ENCODE peak calls at places on chromosomes 13 and 19, in ten cellular contexts. One of them, this sample, is unnamed.

GRCh38 chr13:63517376-63517775 is 2101.7 kb upstream of the PCDH20 start:
- DNase-seq in NCI-H1694: no peak
- DNase-seq in endodermal cell: no peak
- DNase-seq in NCI-H1105: no peak
- DNase-seq in uterus: no peak
- DNase-seq in HTR-8/SVneo: no peak
- DNase-seq in T-cell: no peak
- DNase-seq in right lobe of liver: no peak
- DNase-seq in stimulated activated CD4-positive, alpha-beta T cell treated with anti-CD3 and anti-CD28 coated beads, Interleukin-4, amount 100 ng/mL, for 24 hours: no peak
- DNase-seq in sigmoid colon: no peak
- DNase-seq in this sample: no peak

GRCh38 chr19:54674021-54674617 is 11.3 kb downstream of the LILRB4 start:
- DNase-seq in HTR-8/SVneo: peak; percentile 30
- DNase-seq in T-cell: no peak
- DNase-seq in NCI-H1105: peak; percentile 56
- DNase-seq in sigmoid colon: no peak
- DNase-seq in uterus: no peak
- DNase-seq in NCI-H1694: peak; percentile 33
- DNase-seq in right lobe of liver: no peak
- DNase-seq in endodermal cell: no peak
- DNase-seq in stimulated activated CD4-positive, alpha-beta T cell treated with anti-CD3 and anti-CD28 coated beads, Interleukin-4, amount 100 ng/mL, for 24 hours: no peak
- DNase-seq in this sample: no peak

GRCh38 chr13:74770361-74770760 is 636.2 kb upstream of the KLF12 start:
- DNase-seq in T-cell: no peak
- DNase-seq in endodermal cell: no peak
- DNase-seq in NCI-H1694: no peak
- DNase-seq in right lobe of liver: no peak
- DNase-seq in stimulated activated CD4-positive, alpha-beta T cell treated with anti-CD3 and anti-CD28 coated beads, Interleukin-4, amount 100 ng/mL, for 24 hours: no peak
- DNase-seq in NCI-H1105: no peak
- DNase-seq in uterus: no peak
- DNase-seq in sigmoid colon: no peak
- DNase-seq in HTR-8/SVneo: peak; percentile 4
- DNase-seq in this sample: no peak

GRCh38 chr13:103531278-103531677 is 465.1 kb upstream of the SLC10A2 start:
- DNase-seq in sigmoid colon: no peak
- DNase-seq in T-cell: no peak
- DNase-seq in HTR-8/SVneo: no peak
- DNase-seq in NCI-H1694: no peak
- DNase-seq in NCI-H1105: no peak
- DNase-seq in right lobe of liver: no peak
- DNase-seq in stimulated activated CD4-positive, alpha-beta T cell treated with anti-CD3 and anti-CD28 coated beads, Interleukin-4, amount 100 ng/mL, for 24 hours: no peak
- DNase-seq in uterus: no peak
- DNase-seq in endodermal cell: no peak
- DNase-seq in this sample: no peak

GRCh38 chr13:44398606-44399005 is 25.0 kb downstream of the SERP2 start:
- DNase-seq in stimulated activated CD4-positive, alpha-beta T cell treated with anti-CD3 and anti-CD28 coated beads, Interleukin-4, amount 100 ng/mL, for 24 hours: no peak
- DNase-seq in NCI-H1694: no peak
- DNase-seq in T-cell: no peak
- DNase-seq in uterus: no peak
- DNase-seq in NCI-H1105: no peak
- DNase-seq in HTR-8/SVneo: no peak
- DNase-seq in endodermal cell: no peak
- DNase-seq in sigmoid colon: peak; percentile 39
- DNase-seq in right lobe of liver: no peak
- DNase-seq in this sample: no peak

GRCh38 chr13:50884270-50884669 is 25.3 kb upstream of the RNASEH2B start:
- DNase-seq in NCI-H1694: no peak
- DNase-seq in right lobe of liver: no peak
- DNase-seq in endodermal cell: no peak
- DNase-seq in uterus: no peak
- DNase-seq in HTR-8/SVneo: no peak
- DNase-seq in sigmoid colon: no peak
- DNase-seq in T-cell: no peak
- DNase-seq in NCI-H1105: no peak
- DNase-seq in stimulated activated CD4-positive, alpha-beta T cell treated with anti-CD3 and anti-CD28 coated beads, Interleukin-4, amount 100 ng/mL, for 24 hours: no peak
- DNase-seq in this sample: no peak

GRCh38 chr19:7188682-7189629 is 105.3 kb downstream of the INSR start:
- DNase-seq in right lobe of liver: no peak
- DNase-seq in NCI-H1694: no peak
- DNase-seq in uterus: no peak
- DNase-seq in HTR-8/SVneo: no peak
- DNase-seq in sigmoid colon: no peak
- DNase-seq in stimulated activated CD4-positive, alpha-beta T cell treated with anti-CD3 and anti-CD28 coated beads, Interleukin-4, amount 100 ng/mL, for 24 hours: no peak
- DNase-seq in T-cell: no peak
- DNase-seq in endodermal cell: no peak
- DNase-seq in NCI-H1105: no peak
- DNase-seq in this sample: no peak

GRCh38 chr19:10871711-10872550 is 578 bp downstream of the CARM1 start:
- DNase-seq in right lobe of liver: peak; percentile 73
- DNase-seq in uterus: peak; percentile 66
- DNase-seq in HTR-8/SVneo: no peak
- DNase-seq in endodermal cell: peak; percentile 71
- DNase-seq in NCI-H1105: peak; percentile 24
- DNase-seq in stimulated activated CD4-positive, alpha-beta T cell treated with anti-CD3 and anti-CD28 coated beads, Interleukin-4, amount 100 ng/mL, for 24 hours: peak; percentile 23
- DNase-seq in T-cell: no peak
- DNase-seq in NCI-H1694: no peak
- DNase-seq in sigmoid colon: peak; percentile 83
- DNase-seq in this sample: peak; percentile 53

GRCh38 chr19:49857834-49858590 is 7.1 kb downstream of the PTOV1 start:
- DNase-seq in uterus: peak; percentile 16
- DNase-seq in stimulated activated CD4-positive, alpha-beta T cell treated with anti-CD3 and anti-CD28 coated beads, Interleukin-4, amount 100 ng/mL, for 24 hours: no peak
- DNase-seq in NCI-H1694: no peak
- DNase-seq in sigmoid colon: no peak
- DNase-seq in T-cell: no peak
- DNase-seq in HTR-8/SVneo: no peak
- DNase-seq in NCI-H1105: no peak
- DNase-seq in right lobe of liver: peak; percentile 52
- DNase-seq in endodermal cell: peak; percentile 64
- DNase-seq in this sample: no peak

GRCh38 chr19:49677232-49677881 is at the start of gene PRMT1:
- DNase-seq in NCI-H1105: no peak
- DNase-seq in HTR-8/SVneo: no peak
- DNase-seq in NCI-H1694: no peak
- DNase-seq in endodermal cell: no peak
- DNase-seq in sigmoid colon: no peak
- DNase-seq in right lobe of liver: no peak
- DNase-seq in T-cell: peak; percentile 43
- DNase-seq in uterus: no peak
- DNase-seq in stimulated activated CD4-positive, alpha-beta T cell treated with anti-CD3 and anti-CD28 coated beads, Interleukin-4, amount 100 ng/mL, for 24 hours: peak; percentile 52
- DNase-seq in this sample: no peak

GRCh38 chr19:13215572-13216380 is 65.6 kb downstream of the IER2 start:
- DNase-seq in endodermal cell: no peak
- DNase-seq in sigmoid colon: no peak
- DNase-seq in uterus: no peak
- DNase-seq in right lobe of liver: no peak
- DNase-seq in stimulated activated CD4-positive, alpha-beta T cell treated with anti-CD3 and anti-CD28 coated beads, Interleukin-4, amount 100 ng/mL, for 24 hours: peak; percentile 27
- DNase-seq in T-cell: no peak
- DNase-seq in NCI-H1694: no peak
- DNase-seq in HTR-8/SVneo: peak; percentile 48
- DNase-seq in NCI-H1105: no peak
- DNase-seq in this sample: no peak

GRCh38 chr13:76029088-76029487 is 393.0 kb downstream of the LMO7 start:
- DNase-seq in stimulated activated CD4-positive, alpha-beta T cell treated with anti-CD3 and anti-CD28 coated beads, Interleukin-4, amount 100 ng/mL, for 24 hours: no peak
- DNase-seq in NCI-H1694: no peak
- DNase-seq in endodermal cell: no peak
- DNase-seq in HTR-8/SVneo: no peak
- DNase-seq in right lobe of liver: no peak
- DNase-seq in T-cell: no peak
- DNase-seq in sigmoid colon: no peak
- DNase-seq in uterus: no peak
- DNase-seq in NCI-H1105: no peak
- DNase-seq in this sample: no peak

GRCh38 chr19:38653028-38653571 is 5.7 kb downstream of the ACTN4 start:
- DNase-seq in NCI-H1105: no peak
- DNase-seq in stimulated activated CD4-positive, alpha-beta T cell treated with anti-CD3 and anti-CD28 coated beads, Interleukin-4, amount 100 ng/mL, for 24 hours: no peak
- DNase-seq in T-cell: no peak
- DNase-seq in endodermal cell: no peak
- DNase-seq in uterus: no peak
- DNase-seq in sigmoid colon: peak; percentile 83
- DNase-seq in NCI-H1694: peak; percentile 74
- DNase-seq in right lobe of liver: peak; percentile 79
- DNase-seq in HTR-8/SVneo: no peak
- DNase-seq in this sample: no peak

GRCh38 chr13:94992277-94992989 is 280.1 kb upstream of the SOX21 start:
- DNase-seq in right lobe of liver: no peak
- DNase-seq in HTR-8/SVneo: no peak
- DNase-seq in sigmoid colon: no peak
- DNase-seq in T-cell: no peak
- DNase-seq in endodermal cell: no peak
- DNase-seq in NCI-H1694: no peak
- DNase-seq in uterus: no peak
- DNase-seq in stimulated activated CD4-positive, alpha-beta T cell treated with anti-CD3 and anti-CD28 coated beads, Interleukin-4, amount 100 ng/mL, for 24 hours: no peak
- DNase-seq in NCI-H1105: no peak
- DNase-seq in this sample: no peak

GRCh38 chr13:74133657-74134201 is 475 bp downstream of the KLF12 start:
- DNase-seq in stimulated activated CD4-positive, alpha-beta T cell treated with anti-CD3 and anti-CD28 coated beads, Interleukin-4, amount 100 ng/mL, for 24 hours: peak; percentile 87
- DNase-seq in NCI-H1105: peak; percentile 67
- DNase-seq in NCI-H1694: peak; percentile 69
- DNase-seq in HTR-8/SVneo: peak; percentile 57
- DNase-seq in sigmoid colon: peak; percentile 95
- DNase-seq in uterus: peak; percentile 85
- DNase-seq in T-cell: peak; percentile 84
- DNase-seq in endodermal cell: peak; percentile 93
- DNase-seq in right lobe of liver: peak; percentile 79
- DNase-seq in this sample: peak; percentile 72

GRCh38 chr19:369876-370275 is 25.3 kb upstream of the MIER2 start:
- DNase-seq in NCI-H1105: no peak
- DNase-seq in endodermal cell: peak; percentile 28
- DNase-seq in sigmoid colon: peak; percentile 38
- DNase-seq in T-cell: no peak
- DNase-seq in NCI-H1694: no peak
- DNase-seq in stimulated activated CD4-positive, alpha-beta T cell treated with anti-CD3 and anti-CD28 coated beads, Interleukin-4, amount 100 ng/mL, for 24 hours: no peak
- DNase-seq in uterus: no peak
- DNase-seq in HTR-8/SVneo: no peak
- DNase-seq in right lobe of liver: no peak
- DNase-seq in this sample: no peak

GRCh38 chr13:42361701-42362100 is 89.7 kb downstream of the AKAP11 start:
- DNase-seq in uterus: no peak
- DNase-seq in T-cell: no peak
- DNase-seq in HTR-8/SVneo: no peak
- DNase-seq in NCI-H1694: no peak
- DNase-seq in stimulated activated CD4-positive, alpha-beta T cell treated with anti-CD3 and anti-CD28 coated beads, Interleukin-4, amount 100 ng/mL, for 24 hours: no peak
- DNase-seq in NCI-H1105: no peak
- DNase-seq in sigmoid colon: no peak
- DNase-seq in right lobe of liver: no peak
- DNase-seq in endodermal cell: no peak
- DNase-seq in this sample: no peak

GRCh38 chr19:1010586-1011510 is 10.1 kb downstream of the TMEM259 start:
- DNase-seq in NCI-H1105: no peak
- DNase-seq in right lobe of liver: no peak
- DNase-seq in HTR-8/SVneo: no peak
- DNase-seq in T-cell: no peak
- DNase-seq in sigmoid colon: no peak
- DNase-seq in stimulated activated CD4-positive, alpha-beta T cell treated with anti-CD3 and anti-CD28 coated beads, Interleukin-4, amount 100 ng/mL, for 24 hours: no peak
- DNase-seq in NCI-H1694: no peak
- DNase-seq in endodermal cell: no peak
- DNase-seq in uterus: no peak
- DNase-seq in this sample: no peak

GRCh38 chr13:43448605-43449004 is 338.2 kb downstream of the ENOX1 start:
- DNase-seq in NCI-H1105: no peak
- DNase-seq in uterus: no peak
- DNase-seq in sigmoid colon: no peak
- DNase-seq in endodermal cell: no peak
- DNase-seq in stimulated activated CD4-positive, alpha-beta T cell treated with anti-CD3 and anti-CD28 coated beads, Interleukin-4, amount 100 ng/mL, for 24 hours: no peak
- DNase-seq in T-cell: no peak
- DNase-seq in HTR-8/SVneo: no peak
- DNase-seq in NCI-H1694: no peak
- DNase-seq in right lobe of liver: no peak
- DNase-seq in this sample: no peak

GRCh38 chr13:110390572-110390971 is 83.5 kb downstream of the COL4A2 start:
- DNase-seq in endodermal cell: no peak
- DNase-seq in T-cell: no peak
- DNase-seq in HTR-8/SVneo: no peak
- DNase-seq in right lobe of liver: no peak
- DNase-seq in sigmoid colon: no peak
- DNase-seq in uterus: no peak
- DNase-seq in NCI-H1105: no peak
- DNase-seq in NCI-H1694: no peak
- DNase-seq in stimulated activated CD4-positive, alpha-beta T cell treated with anti-CD3 and anti-CD28 coated beads, Interleukin-4, amount 100 ng/mL, for 24 hours: no peak
- DNase-seq in this sample: no peak

GRCh38 chr13:93786846-93787245 is 560.2 kb downstream of the GPC6 start:
- DNase-seq in right lobe of liver: no peak
- DNase-seq in NCI-H1105: no peak
- DNase-seq in HTR-8/SVneo: no peak
- DNase-seq in NCI-H1694: no peak
- DNase-seq in sigmoid colon: no peak
- DNase-seq in T-cell: no peak
- DNase-seq in uterus: no peak
- DNase-seq in stimulated activated CD4-positive, alpha-beta T cell treated with anti-CD3 and anti-CD28 coated beads, Interleukin-4, amount 100 ng/mL, for 24 hours: no peak
- DNase-seq in endodermal cell: no peak
- DNase-seq in this sample: no peak

This sample was measured in lower leg skin.